ENCODE peak calls at places on chromosome 18, in seven cellular contexts. D is activated T-cell treated with anti-CD3 and anti-CD28 coated beads, Interleukin-2, amount 50 U/mL, for 72 hours; S is left ventricle myocardium superior; O is activated CD4-positive, alpha-beta T cell treated with anti-CD3 and anti-CD28 coated beads for 36 hours; E is IMR-90; A is upper lobe of left lung; N is stimulated activated naive CD8-positive, alpha-beta T cell treated with anti-CD3 and anti-CD28 coated beads, Interleukin-15, amount 100 ng/mL, for 72 hours. Z is an unnamed sample.
A peak's percentile ranks its signal among the peaks of the same experiment; 100 is the strongest.

GRCh38 chr18:23682045-23682444 is 7.2 kb upstream of the LAMA3 start:
- ATAC-seq in O (no peak), N (no peak), E (no peak), S (no peak), A (no peak), D (no peak), Z (no peak)

GRCh38 chr18:31233550-31234306 is 71.1 kb upstream of the DSC1 start:
- ATAC-seq in A (no peak), O (no peak), S (peak; percentile 96), E (no peak), N (no peak), D (no peak), Z (no peak)

GRCh38 chr18:55153346-55153745 is 194.1 kb upstream of the CCDC68 start:
- ATAC-seq in S (no peak), A (no peak), O (no peak), D (no peak), N (no peak), E (no peak), Z (no peak)

GRCh38 chr18:35611518-35611917 is 30.0 kb downstream of the GALNT1 start:
- ATAC-seq in D (no peak), E (no peak), N (no peak), O (no peak), S (peak; percentile 49), A (no peak), Z (no peak)

GRCh38 chr18:49878015-49878414 is 64.7 kb upstream of the ACAA2 start:
- ATAC-seq in E (no peak), S (no peak), N (no peak), A (no peak), O (no peak), D (no peak), Z (no peak)

GRCh38 chr18:63241317-63241712 is 78.3 kb downstream of the BCL2 start:
- ATAC-seq in E (no peak), A (no peak), O (no peak), D (no peak), S (no peak), N (no peak), Z (no peak)

GRCh38 chr18:12973562-12974213 is 17.5 kb upstream of the CEP192 start:
- ATAC-seq in A (no peak), S (no peak), D (peak; percentile 64), O (peak; percentile 80), E (no peak), N (peak; percentile 57), Z (no peak)

GRCh38 chr18:26555804-26556553 is 7.6 kb upstream of the KCTD1 start:
- ATAC-seq in A (no peak), S (no peak), D (no peak), O (no peak), E (no peak), N (no peak), Z (peak; percentile 58)

GRCh38 chr18:23862071-23862470 is 152.5 kb upstream of the TTC39C start:
- ATAC-seq in E (peak; percentile 95), A (no peak), D (no peak), O (no peak), S (no peak), N (no peak), Z (no peak)

GRCh38 chr18:13801260-13801601 is 22.7 kb upstream of the MC5R start:
- ATAC-seq in N (no peak), S (no peak), A (no peak), E (peak; percentile 43), D (no peak), O (no peak), Z (no peak)

GRCh38 chr18:26510337-26510736 is 38.0 kb downstream of the KCTD1 start:
- ATAC-seq in S (peak; percentile 84), O (no peak), D (no peak), E (no peak), A (peak; percentile 60), N (no peak), Z (no peak)

GRCh38 chr18:58268849-58269248 is 224.8 kb downstream of the NEDD4L start:
- ATAC-seq in S (peak; percentile 19), O (no peak), A (no peak), E (peak; percentile 32), N (no peak), D (no peak), Z (no peak)

GRCh38 chr18:54909538-54909937 is 49.7 kb downstream of the CCDC68 start:
- ATAC-seq in S (no peak), D (no peak), N (no peak), E (no peak), O (no peak), A (peak; percentile 39), Z (no peak)

GRCh38 chr18:12968619-12969018 is 20.8 kb downstream of the SEH1L start:
- ATAC-seq in A (no peak), D (peak; percentile 50), S (no peak), O (peak; percentile 44), N (peak; percentile 82), E (no peak), Z (no peak)

GRCh38 chr18:66599190-66599589 is 4.7 kb downstream of the CDH19 start:
- ATAC-seq in A (no peak), O (no peak), E (no peak), N (no peak), D (no peak), S (peak; percentile 50), Z (no peak)

GRCh38 chr18:6980363-6980762 is 137.2 kb downstream of the LAMA1 start:
- ATAC-seq in D (no peak), S (no peak), E (no peak), N (no peak), A (no peak), O (no peak), Z (no peak)

GRCh38 chr18:3340682-3341097 is 78.8 kb downstream of the MYL12B start:
- ATAC-seq in S (no peak), E (no peak), O (no peak), A (no peak), D (no peak), N (no peak), Z (no peak)

GRCh38 chr18:75247041-75247551 is 36.5 kb downstream of the TSHZ1 start:
- ATAC-seq in O (peak; percentile 11), D (peak; percentile 42), N (no peak), S (peak; percentile 7), E (peak; percentile 16), A (peak; percentile 35), Z (no peak)

GRCh38 chr18:13301691-13302469 is 83.3 kb downstream of the LDLRAD4 start:
- ATAC-seq in D (no peak), A (no peak), N (no peak), E (no peak), S (peak; percentile 33), O (no peak), Z (no peak)

GRCh38 chr18:23334569-23334968 is 118.5 kb upstream of the RIOK3 start:
- ATAC-seq in A (no peak), E (no peak), O (no peak), S (no peak), N (no peak), D (no peak), Z (no peak)

GRCh38 chr18:48843162-48843561 is 107.6 kb downstream of the SMAD7 start:
- ATAC-seq in N (peak; percentile 3), A (no peak), E (no peak), D (peak; percentile 13), O (no peak), S (no peak), Z (peak; percentile 10)

GRCh38 chr18:27845897-27846296 is 331.0 kb downstream of the CDH2 start:
- ATAC-seq in E (no peak), D (no peak), O (no peak), A (no peak), N (no peak), S (no peak), Z (peak; percentile 31)

GRCh38 chr18:58842978-58843661 is 21.6 kb upstream of the ZNF532 start:
- ATAC-seq in O (no peak), S (peak; percentile 94), E (no peak), A (no peak), D (no peak), N (no peak), Z (no peak)

GRCh38 chr18:55420665-55420964 is 167.4 kb downstream of the TCF4 start:
- ATAC-seq in E (no peak), D (no peak), N (no peak), S (no peak), A (no peak), O (no peak), Z (peak; percentile 72)

Z was measured in stimulated activated memory B cell treated with anti-CD40 and anti-IgM and Interleukin-4, amounts not matched to agents 10 μg/mL and 1 μg/mL and 100 μg/mL, for 72 hours.